ENCODE peak calls at places on chromosomes 4 and X, in four cellular contexts. J is CD8-positive, alpha-beta T cell; P is thyroid gland; Y is thoracic aorta. W is an unnamed sample. For H3K36me3, the result is how much of the 10 kb centered on the place peaks cover.

GRCh38 chrX:154008521-154008920 is 11.2 kb downstream of the IRAK1 start:
- DNase-seq in Y (no peak), P (no peak), J (no peak), W (no peak)

GRCh38 chr4:6195602-6196319 is 4.6 kb downstream of the JAKMIP1 start:
- DNase-seq in J (no peak), Y (no peak), P (no peak), W (no peak)

GRCh38 chr4:2837110-2837903 is 6.3 kb upstream of the ADD1 start:
- DNase-seq in J (no peak), Y (no peak), P (no peak), W (no peak)

GRCh38 chr4:89998350-89999098 is 103.9 kb downstream of the MMRN1 start:
- DNase-seq in Y (no peak), P (no peak), J (no peak), W (no peak)

GRCh38 chrX:10174051-10174450 is 17.3 kb downstream of the CLCN4 start:
- DNase-seq in P (no peak), J (no peak), Y (no peak), W (no peak)

GRCh38 chr4:55834086-55834795 is 14.7 kb downstream of the EXOC1L start:
- DNase-seq in P (no peak), Y (no peak), J (no peak), W (no peak)

GRCh38 chrX:72120798-72121197 is 10.9 kb downstream of the RTL5 start:
- DNase-seq in J (no peak), P (no peak), Y (no peak), W (no peak)

GRCh38 chrX:41238543-41238942 is 95.4 kb upstream of the DDX3X start:
- DNase-seq in Y (no peak), J (no peak), P (no peak), W (no peak)

GRCh38 chrX:79231662-79232061 is 87.2 kb downstream of the GPR174 start:
- DNase-seq in Y (no peak), J (no peak), P (no peak), W (no peak)

GRCh38 chr4:17085416-17085815 is 187.0 kb upstream of the LDB2 start:
- DNase-seq in P (no peak), J (no peak), Y (no peak), W (no peak)

GRCh38 chrX:11944486-11944885 is 186.4 kb downstream of the MSL3 start:
- DNase-seq in P (no peak), J (no peak), Y (no peak), W (no peak)

GRCh38 chrX:9606971-9607370 is 142.1 kb downstream of the TBL1X start:
- DNase-seq in J (no peak), P (no peak), Y (no peak), W (no peak)

GRCh38 chr4:146522862-146523205 is 1.1 kb upstream of the SLC10A7 start:
- DNase-seq in Y (no peak), J (no peak), P (no peak), W (no peak)

GRCh38 chr4:149291463-149291862 is 524.2 kb downstream of the IQCM start:
- DNase-seq in P (peak), Y (no peak), J (no peak), W (peak)

GRCh38 chr4:64230709-64231310 is 178.4 kb downstream of the TECRL start:
- DNase-seq in P (no peak), J (no peak), Y (no peak), W (no peak)

GRCh38 chr4:38980903-38981676 is 51.1 kb downstream of the TMEM156 start:
- DNase-seq in J (no peak), Y (no peak), P (no peak), W (no peak)

GRCh38 chr4:148270600-148270999 is 171.6 kb downstream of the NR3C2 start:
- DNase-seq in P (no peak), Y (no peak), J (no peak), W (no peak)

GRCh38 chrX:83819304-83819703 is 41.6 kb upstream of the CYLC1 start:
- DNase-seq in P (no peak), J (no peak), Y (no peak), W (no peak)

GRCh38 chr4:184472540-184473264 is 1.6 kb downstream of the IRF2 start:
- DNase-seq in J (peak), Y (peak), P (peak), W (peak)

GRCh38 chrX:101395789-101396188 is 5.0 kb downstream of the RPL36A start:
- DNase-seq in J (no peak), Y (no peak), P (no peak), W (no peak)

GRCh38 chr4:130359537-130359936 is 1263.6 kb downstream of the C4orf33 start:
- DNase-seq in P (no peak), J (no peak), Y (no peak), W (no peak)

GRCh38 chrX:151488677-151489076 is 74.8 kb upstream of the PASD1 start:
- DNase-seq in Y (no peak), J (peak), P (no peak), W (no peak)

GRCh38 chr4:76897522-76898384 is at the start of gene SOWAHB:
- DNase-seq in J (no peak), P (peak), Y (no peak), W (peak)

GRCh38 chrX:115679460-115679859 is 118.5 kb downstream of the PLS3 start:
- DNase-seq in P (no peak), J (no peak), Y (no peak), W (no peak)

GRCh38 chrX:107743995-107744394 is 31.6 kb downstream of the TSC22D3 start:
- DNase-seq in Y (no peak), P (no peak), J (no peak), W (no peak)

GRCh38 chrX:150566734-150567182 is 1.7 kb upstream of the MTM1 start:
- DNase-seq in P (no peak), J (no peak), Y (no peak), W (no peak)

GRCh38 chr4:77697860-77698599 is 92.4 kb downstream of the CXCL13 start:
- DNase-seq in Y (no peak), J (no peak), P (peak), W (peak)

GRCh38 chrX:46561931-46562721 is 11.4 kb upstream of the CHST7 start:
- DNase-seq in Y (no peak), J (no peak), P (peak), W (no peak)

GRCh38 chr4:96102541-96103018 is 262.7 kb downstream of the PDHA2 start:
- DNase-seq in P (no peak), J (no peak), Y (no peak), W (no peak)

GRCh38 chr4:161486454-161486853 is 677.3 kb downstream of the FSTL5 start:
- DNase-seq in Y (no peak), P (no peak), J (no peak), W (no peak)

GRCh38 chr4:52864816-52865215 is 2.7 kb downstream of the RASL11B start:
- DNase-seq in J (no peak), Y (no peak), P (no peak), W (no peak)

GRCh38 chrX:54416965-54417364 is 23.2 kb upstream of the TSR2 start:
- DNase-seq in J (no peak), Y (no peak), P (no peak), W (no peak)

DNA sequence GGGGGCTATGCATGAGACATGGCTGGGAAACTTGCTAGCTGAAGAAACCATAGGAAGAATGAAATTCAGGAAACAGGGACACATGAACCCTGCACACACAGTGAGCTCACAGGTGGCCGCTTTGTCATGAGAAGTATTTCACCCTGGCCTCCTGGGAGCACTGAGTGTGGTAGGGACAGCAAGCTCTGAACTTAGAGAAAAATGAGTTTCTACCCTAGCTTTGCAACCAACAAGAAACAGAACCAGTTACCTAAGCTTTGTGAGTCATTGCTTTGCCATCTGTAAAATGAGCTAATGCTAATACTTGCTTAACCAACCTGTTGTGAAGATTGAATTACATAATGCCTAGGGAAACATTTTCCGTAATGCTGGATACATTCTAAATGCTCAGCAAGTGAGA is 206.6 kb upstream of the HS3ST1 start:
- DNase-seq in J (no peak), P (no peak), Y (no peak), W (no peak)
- H3K36me3 ChIP-seq in J (under half), P (under half), Y (under half), W (under half)

DNA sequence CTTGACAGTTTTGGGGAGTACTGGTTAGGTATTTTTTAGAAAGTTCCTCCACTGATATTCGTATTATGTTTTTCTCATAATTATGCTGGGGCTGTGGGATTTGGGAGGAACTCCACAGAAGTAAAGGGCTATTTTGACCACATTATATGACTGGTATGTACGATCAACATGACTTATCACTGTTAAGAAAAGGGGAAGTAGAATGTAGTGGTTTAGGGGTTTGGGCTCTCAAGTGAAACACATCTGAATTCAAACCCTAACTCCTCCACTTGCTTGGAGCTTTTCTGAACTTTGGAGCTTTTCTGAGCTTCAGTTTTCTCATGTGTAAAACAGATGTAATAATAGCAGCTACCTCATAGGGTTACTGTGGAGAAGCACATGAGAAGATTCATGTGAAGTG is 96.4 kb upstream of the C1GALT1C1 start:
- DNase-seq in Y (no peak), J (no peak), P (no peak), W (no peak)
- H3K27ac ChIP-seq in Y (no peak), J (no peak), P (no peak), W (no peak)

GRCh38 chr4:876780-877179 is 50.9 kb upstream of the CPLX1 start:
- DNase-seq in P (no peak), J (no peak), Y (no peak), W (no peak)
- H3K36me3 ChIP-seq in P (under half), J (under half), Y (half or more), W (under half)

GRCh38 chrX:48648299-48648698 is 35.3 kb upstream of the WAS start:
- DNase-seq in J (peak), Y (no peak), P (peak), W (peak)
- H3K27ac ChIP-seq in J (no peak), Y (no peak), P (no peak), W (no peak)

W was measured in body of pancreas.